ENCODE peak calls at places on chromosomes 7 and 10, in six cellular contexts. Y, E, C, R, Q and S are unnamed samples.

GRCh38 chr7:42070068-42070467 is 166.9 kb downstream of the GLI3 start:
- DNase-seq in R (no peak), C (no peak), Q (no peak), Y (no peak), E (no peak), S (no peak)

GRCh38 chr10:49622426-49623425 is 8.9 kb downstream of the CHAT start:
- DNase-seq in Y (no peak), Q (no peak), C (no peak), R (no peak), E (no peak), S (no peak)

GRCh38 chr7:159068893-159069448 is 75.7 kb downstream of the VIPR2 start:
- DNase-seq in C (no peak), R (no peak), Y (no peak), Q (no peak), E (no peak), S (no peak)

GRCh38 chr7:38147005-38147404 is 31.0 kb upstream of the STARD3NL start:
- DNase-seq in Y (no peak), C (no peak), Q (no peak), R (peak), E (no peak), S (no peak)

GRCh38 chr10:72084094-72084459 is 4.3 kb downstream of the SPOCK2 start:
- DNase-seq in R (no peak), Q (peak), E (no peak), Y (no peak), C (no peak), S (no peak)

GRCh38 chr10:43649149-43649523 is 455 bp upstream of the ZNF32 start:
- DNase-seq in E (no peak), C (no peak), Q (no peak), Y (no peak), R (no peak), S (no peak)

GRCh38 chr7:141053626-141054025 is 20.2 kb upstream of the TMEM178B start:
- DNase-seq in E (no peak), C (no peak), R (no peak), Q (no peak), Y (no peak), S (no peak)

GRCh38 chr7:150938566-150938965 is 39.6 kb downstream of the KCNH2 start:
- DNase-seq in E (no peak), R (no peak), C (no peak), Q (no peak), Y (no peak), S (no peak)

GRCh38 chr7:130144632-130145171 is 60.5 kb downstream of the TMEM209 start:
- DNase-seq in R (peak), Q (no peak), C (no peak), Y (peak), E (peak), S (no peak)

GRCh38 chr10:21260793-21261149 is 264.7 kb downstream of the SKIDA1 start:
- DNase-seq in R (no peak), E (no peak), Q (no peak), C (no peak), Y (no peak), S (no peak)

GRCh38 chr7:20998309-20998708 is 211.6 kb upstream of the SP8 start:
- DNase-seq in E (no peak), Y (no peak), R (no peak), C (no peak), Q (no peak), S (no peak)

GRCh38 chr10:79159141-79159619 is 90.4 kb downstream of the ZMIZ1 start:
- DNase-seq in C (no peak), R (no peak), Y (no peak), E (no peak), Q (no peak), S (no peak)

GRCh38 chr7:108415821-108416536 is 40.3 kb downstream of the NRCAM start:
- DNase-seq in E (no peak), Q (no peak), C (no peak), Y (no peak), R (no peak), S (no peak)

GRCh38 chr7:51482976-51483375 is 166.4 kb upstream of the COBL start:
- DNase-seq in C (no peak), E (no peak), Y (no peak), R (no peak), Q (no peak), S (no peak)

GRCh38 chr7:105815580-105815979 is 60.8 kb downstream of the ATXN7L1 start:
- DNase-seq in R (no peak), E (no peak), Q (no peak), Y (no peak), C (no peak), S (no peak)

GRCh38 chr7:18407385-18407784 is 88.2 kb upstream of the HDAC9 start:
- DNase-seq in E (no peak), R (no peak), Y (no peak), C (no peak), Q (no peak), S (no peak)

GRCh38 chr7:99380032-99380822 is 5.7 kb downstream of the ARPC1B start:
- DNase-seq in E (no peak), Q (no peak), Y (peak), R (no peak), C (peak), S (no peak)

GRCh38 chr10:105063796-105064195 is 422.7 kb downstream of the SORCS3 start:
- DNase-seq in C (no peak), R (no peak), E (no peak), Q (no peak), Y (no peak), S (peak)

GRCh38 chr10:88227342-88228018 is 355.6 kb downstream of the RNLS start:
- DNase-seq in R (peak), Q (no peak), C (no peak), E (peak), Y (no peak), S (no peak)

GRCh38 chr7:33760834-33761233 is 144.5 kb upstream of the BMPER start:
- DNase-seq in E (no peak), Y (no peak), R (no peak), Q (no peak), C (no peak), S (no peak)

GRCh38 chr7:149529136-149529718 is 31.6 kb upstream of the ZNF746 start:
- DNase-seq in Y (no peak), C (no peak), R (no peak), E (no peak), Q (no peak), S (no peak)

GRCh38 chr7:44072364-44073231 is 7.2 kb upstream of the PGAM2 start:
- DNase-seq in E (peak), C (peak), Y (peak), R (peak), Q (peak), S (peak)

GRCh38 chr7:1187127-1187526 is 27.1 kb upstream of the ZFAND2A start:
- DNase-seq in Q (no peak), C (no peak), Y (no peak), E (no peak), R (no peak), S (no peak)

GRCh38 chr7:134548877-134549276 is at the start of gene AKR1B15:
- DNase-seq in Q (no peak), R (no peak), E (no peak), C (no peak), Y (no peak), S (no peak)

GRCh38 chr10:22597142-22597541 is 117.2 kb downstream of the PIP4K2A start:
- DNase-seq in Y (no peak), Q (no peak), E (no peak), R (no peak), C (no peak), S (no peak)

GRCh38 chr10:21532694-21533576 is 1.1 kb upstream of the MLLT10 start:
- DNase-seq in Q (no peak), C (no peak), R (no peak), Y (no peak), E (no peak), S (no peak)

DNA sequence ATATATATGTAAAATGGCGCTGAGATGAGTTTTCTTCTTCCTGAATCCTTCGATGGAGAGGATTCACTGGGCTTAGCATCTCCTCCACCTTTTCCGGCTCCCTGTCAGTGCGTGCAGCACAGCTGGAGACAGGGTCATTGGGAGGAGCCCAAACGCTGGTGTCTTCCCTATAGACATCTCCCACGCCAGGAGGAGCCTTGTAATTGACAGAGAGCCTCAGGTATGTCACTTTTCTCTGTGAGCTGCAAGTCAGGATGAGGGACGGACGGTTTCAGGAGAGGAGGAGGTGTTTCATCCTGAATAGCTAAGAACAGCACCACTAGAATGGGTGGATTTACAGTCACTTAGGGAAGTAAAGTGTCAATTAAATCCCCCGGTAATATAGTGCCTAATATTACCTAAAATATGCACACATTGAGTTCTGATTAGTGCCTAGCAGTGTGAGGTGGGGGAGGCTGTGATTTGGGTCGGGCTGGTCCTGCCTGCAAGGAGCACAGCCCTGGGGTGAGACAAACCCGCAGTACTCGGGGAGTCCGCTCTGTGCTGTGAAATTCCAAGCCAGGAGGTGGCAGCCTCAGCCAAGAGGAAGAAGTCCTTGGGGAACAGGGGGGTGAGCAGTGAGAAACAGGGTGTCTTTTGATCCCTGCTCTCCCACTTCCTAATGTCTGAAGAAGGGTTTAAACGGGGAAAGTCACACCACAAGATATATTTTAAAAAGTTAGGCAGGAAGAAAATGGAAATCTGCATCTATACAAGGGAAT is 28.2 kb downstream of the IL15RA start:
- DNase-seq in E (peak), R (no peak), Q (no peak), Y (peak), C (peak), S (peak)
- TF ChIP-seq CTCF in E (peak), R (no peak), Q (no peak), Y (peak), C (peak), S (no peak)

GRCh38 chr10:68137174-68137573 is 27.9 kb downstream of the MYPN start:
- DNase-seq in Q (no peak), Y (no peak), E (no peak), C (no peak), R (no peak), S (no peak)

GRCh38 chr10:68133553-68133952 is 24.3 kb downstream of the MYPN start:
- DNase-seq in E (no peak), Y (no peak), Q (no peak), R (no peak), C (no peak), S (no peak)

GRCh38 chr10:68135922-68136718 is 26.8 kb downstream of the MYPN start:
- DNase-seq in Y (no peak), C (no peak), R (no peak), E (no peak), Q (no peak), S (no peak)

GRCh38 chr10:68132391-68132790 is 23.1 kb downstream of the MYPN start:
- DNase-seq in E (no peak), R (no peak), Y (no peak), Q (no peak), C (no peak), S (no peak)

DNA sequence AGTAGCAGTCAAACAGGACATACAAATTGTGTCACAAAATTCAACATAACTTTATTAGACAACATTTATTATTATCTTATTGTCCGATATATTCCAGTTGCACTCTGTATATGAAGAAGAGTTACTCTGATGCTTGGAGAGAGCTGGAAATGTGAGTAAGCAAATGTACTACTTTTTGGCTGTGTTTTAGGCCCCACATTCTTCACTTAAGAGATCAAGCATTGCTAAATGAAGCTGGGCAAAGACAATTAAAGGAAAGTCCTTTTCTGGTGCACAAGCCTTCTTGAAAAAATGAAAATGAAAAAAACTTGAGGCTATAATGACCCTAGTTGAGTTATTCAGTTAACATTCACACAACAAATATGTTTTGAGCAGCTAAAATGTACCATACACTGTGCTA is 26.1 kb downstream of the MYPN start:
- DNase-seq in E (no peak), R (no peak), Y (no peak), C (no peak), Q (no peak), S (no peak)
- TF ChIP-seq CTCF in E (no peak), R (no peak), Y (no peak), C (no peak), Q (no peak), S (no peak)

GRCh38 chr10:58414270-58415041 is 29.2 kb downstream of the TFAM start:
- DNase-seq in Q (no peak), Y (no peak), R (no peak), E (peak), C (no peak), S (no peak)
- TF ChIP-seq CTCF in Q (no peak), Y (no peak), R (peak), E (peak), C (peak), S (no peak)

DNA sequence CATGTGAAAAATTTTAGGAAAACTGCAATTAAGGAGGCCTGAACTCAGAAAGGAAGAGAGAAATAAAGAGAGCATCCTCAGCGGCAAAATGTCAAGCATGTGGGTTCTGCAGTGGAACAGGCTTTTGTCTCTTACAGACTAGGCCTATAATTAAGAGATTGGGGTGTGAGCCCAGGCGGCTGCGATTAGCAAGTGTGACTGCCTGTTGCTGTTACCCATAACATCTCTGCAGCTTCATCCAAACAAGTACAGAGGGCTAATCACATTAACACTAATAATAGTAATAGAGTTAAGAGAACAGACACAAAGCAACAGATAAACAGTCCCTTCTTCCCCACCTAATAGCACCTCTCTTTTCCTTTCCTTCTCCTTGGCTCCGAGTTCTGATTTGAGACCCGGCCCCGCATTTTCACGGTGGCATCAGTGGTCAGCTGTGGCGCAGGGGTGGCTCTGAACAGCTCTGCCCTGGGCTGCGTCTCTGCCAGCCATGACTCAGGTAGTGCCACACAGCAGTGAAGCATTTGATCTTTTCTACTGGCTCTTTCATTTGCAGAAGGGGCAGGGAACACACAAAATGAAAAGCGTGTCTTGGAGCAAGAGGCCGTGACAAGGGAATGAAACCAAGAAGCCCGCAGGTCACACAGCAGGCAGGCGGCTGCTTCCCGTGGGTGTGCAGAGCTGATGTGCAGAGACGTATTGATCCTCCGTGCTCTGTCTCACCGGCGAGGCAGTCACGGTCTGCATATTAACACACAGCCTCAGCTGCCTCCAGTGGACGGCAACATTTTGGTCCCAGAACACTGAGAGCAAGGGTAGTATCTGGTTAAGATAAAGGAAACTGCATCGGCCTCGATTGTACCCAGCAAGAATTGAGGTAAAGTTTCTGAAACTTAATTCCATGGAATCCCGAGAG is 103.1 kb downstream of the KLF6 start:
- DNase-seq in Q (no peak), E (no peak), C (no peak), R (no peak), Y (no peak), S (peak)
- TF ChIP-seq CTCF in Q (no peak), E (no peak), C (no peak), R (no peak), Y (no peak), S (no peak)